ENCODE peak calls at places on chromosome 12, in ten cellular contexts. One of them, this sample, is unnamed.

GRCh38 chr12:112716099-112717093 is 75.2 kb upstream of the RPH3A start:
- DNase-seq in astrocyte: no peak
- DNase-seq in GM12878: no peak
- DNase-seq in suprapubic skin: no peak
- DNase-seq in activated B cell treated with CpG ODN at 0.5 μM for 24 hours: no peak
- DNase-seq in ovary: no peak
- DNase-seq in colonic mucosa: no peak
- DNase-seq in endothelial cell: peak; percentile 27
- DNase-seq in epithelial cell of proximal tubule: no peak
- DNase-seq in HL-60: no peak
- DNase-seq in this sample: no peak

GRCh38 chr12:76299536-76300296 is 48.5 kb downstream of the BBS10 start:
- DNase-seq in astrocyte: no peak
- DNase-seq in GM12878: no peak
- DNase-seq in suprapubic skin: no peak
- DNase-seq in activated B cell treated with CpG ODN at 0.5 μM for 24 hours: no peak
- DNase-seq in ovary: no peak
- DNase-seq in colonic mucosa: no peak
- DNase-seq in endothelial cell: no peak
- DNase-seq in epithelial cell of proximal tubule: no peak
- DNase-seq in HL-60: no peak
- DNase-seq in this sample: no peak

GRCh38 chr12:58541300-58541690 is 379.0 kb downstream of the LRIG3 start:
- DNase-seq in astrocyte: peak; percentile 64
- DNase-seq in GM12878: no peak
- DNase-seq in suprapubic skin: no peak
- DNase-seq in activated B cell treated with CpG ODN at 0.5 μM for 24 hours: no peak
- DNase-seq in ovary: no peak
- DNase-seq in colonic mucosa: no peak
- DNase-seq in endothelial cell: no peak
- DNase-seq in epithelial cell of proximal tubule: no peak
- DNase-seq in HL-60: no peak
- DNase-seq in this sample: no peak

GRCh38 chr12:99529966-99530365 is 117.6 kb upstream of the GARIN6 start:
- DNase-seq in astrocyte: peak; percentile 77
- DNase-seq in GM12878: peak; percentile 62
- DNase-seq in suprapubic skin: no peak
- DNase-seq in activated B cell treated with CpG ODN at 0.5 μM for 24 hours: no peak
- DNase-seq in ovary: no peak
- DNase-seq in colonic mucosa: no peak
- DNase-seq in endothelial cell: no peak
- DNase-seq in epithelial cell of proximal tubule: peak; percentile 43
- DNase-seq in HL-60: no peak
- DNase-seq in this sample: no peak

GRCh38 chr12:101963703-101964102 is 86.3 kb downstream of the DRAM1 start:
- DNase-seq in astrocyte: no peak
- DNase-seq in GM12878: no peak
- DNase-seq in suprapubic skin: no peak
- DNase-seq in activated B cell treated with CpG ODN at 0.5 μM for 24 hours: no peak
- DNase-seq in ovary: no peak
- DNase-seq in colonic mucosa: no peak
- DNase-seq in endothelial cell: no peak
- DNase-seq in epithelial cell of proximal tubule: no peak
- DNase-seq in HL-60: no peak
- DNase-seq in this sample: no peak

GRCh38 chr12:89750821-89751227 is 42.2 kb upstream of the ATP2B1 start:
- DNase-seq in astrocyte: peak; percentile 10
- DNase-seq in GM12878: no peak
- DNase-seq in suprapubic skin: no peak
- DNase-seq in activated B cell treated with CpG ODN at 0.5 μM for 24 hours: no peak
- DNase-seq in ovary: no peak
- DNase-seq in colonic mucosa: no peak
- DNase-seq in endothelial cell: no peak
- DNase-seq in epithelial cell of proximal tubule: no peak
- DNase-seq in HL-60: no peak
- DNase-seq in this sample: no peak

GRCh38 chr12:40376533-40377267 is 151.9 kb downstream of the LRRK2 start:
- DNase-seq in astrocyte: no peak
- DNase-seq in GM12878: no peak
- DNase-seq in suprapubic skin: no peak
- DNase-seq in activated B cell treated with CpG ODN at 0.5 μM for 24 hours: no peak
- DNase-seq in ovary: no peak
- DNase-seq in colonic mucosa: no peak
- DNase-seq in endothelial cell: no peak
- DNase-seq in epithelial cell of proximal tubule: no peak
- DNase-seq in HL-60: no peak
- DNase-seq in this sample: no peak

GRCh38 chr12:64459388-64460024 is 7.6 kb downstream of the TBK1 start:
- DNase-seq in astrocyte: no peak
- DNase-seq in GM12878: no peak
- DNase-seq in suprapubic skin: no peak
- DNase-seq in activated B cell treated with CpG ODN at 0.5 μM for 24 hours: no peak
- DNase-seq in ovary: no peak
- DNase-seq in colonic mucosa: no peak
- DNase-seq in endothelial cell: no peak
- DNase-seq in epithelial cell of proximal tubule: no peak
- DNase-seq in HL-60: peak; percentile 17
- DNase-seq in this sample: no peak

GRCh38 chr12:124871297-124871696 is 7.6 kb upstream of the SCARB1 start:
- DNase-seq in astrocyte: no peak
- DNase-seq in GM12878: no peak
- DNase-seq in suprapubic skin: no peak
- DNase-seq in activated B cell treated with CpG ODN at 0.5 μM for 24 hours: no peak
- DNase-seq in ovary: no peak
- DNase-seq in colonic mucosa: no peak
- DNase-seq in endothelial cell: no peak
- DNase-seq in epithelial cell of proximal tubule: no peak
- DNase-seq in HL-60: no peak
- DNase-seq in this sample: no peak

GRCh38 chr12:121568971-121569808 is 11.6 kb downstream of the KDM2B start:
- DNase-seq in astrocyte: no peak
- DNase-seq in GM12878: no peak
- DNase-seq in suprapubic skin: no peak
- DNase-seq in activated B cell treated with CpG ODN at 0.5 μM for 24 hours: no peak
- DNase-seq in ovary: no peak
- DNase-seq in colonic mucosa: no peak
- DNase-seq in endothelial cell: no peak
- DNase-seq in epithelial cell of proximal tubule: no peak
- DNase-seq in HL-60: no peak
- DNase-seq in this sample: no peak

GRCh38 chr12:6964605-6965025 is 5.8 kb downstream of the PHB2 start:
- DNase-seq in astrocyte: no peak
- DNase-seq in GM12878: no peak
- DNase-seq in suprapubic skin: no peak
- DNase-seq in activated B cell treated with CpG ODN at 0.5 μM for 24 hours: no peak
- DNase-seq in ovary: no peak
- DNase-seq in colonic mucosa: no peak
- DNase-seq in endothelial cell: no peak
- DNase-seq in epithelial cell of proximal tubule: no peak
- DNase-seq in HL-60: no peak
- DNase-seq in this sample: no peak
- TF ChIP-seq CTCF in astrocyte: no peak
- TF ChIP-seq CTCF in GM12878: no peak
- TF ChIP-seq CTCF in suprapubic skin: no peak
- TF ChIP-seq CTCF in activated B cell treated with CpG ODN at 0.5 μM for 24 hours: no peak
- TF ChIP-seq CTCF in ovary: no peak
- TF ChIP-seq CTCF in colonic mucosa: no peak
- TF ChIP-seq CTCF in endothelial cell: no peak
- TF ChIP-seq CTCF in epithelial cell of proximal tubule: no peak
- TF ChIP-seq CTCF in HL-60: no peak
- TF ChIP-seq CTCF in this sample: no peak

GRCh38 chr12:1661553-1662335 is 29.1 kb upstream of the ADIPOR2 start:
- DNase-seq in astrocyte: peak; percentile 58
- DNase-seq in GM12878: peak; percentile 43
- DNase-seq in suprapubic skin: peak; percentile 94
- DNase-seq in activated B cell treated with CpG ODN at 0.5 μM for 24 hours: peak; percentile 75
- DNase-seq in ovary: peak; percentile 87
- DNase-seq in colonic mucosa: peak; percentile 94
- DNase-seq in endothelial cell: peak; percentile 78
- DNase-seq in epithelial cell of proximal tubule: peak; percentile 19
- DNase-seq in HL-60: peak; percentile 96
- DNase-seq in this sample: peak; percentile 87

GRCh38 chr12:1660304-1661187 is 30.3 kb upstream of the ADIPOR2 start:
- DNase-seq in astrocyte: no peak
- DNase-seq in GM12878: no peak
- DNase-seq in suprapubic skin: no peak
- DNase-seq in activated B cell treated with CpG ODN at 0.5 μM for 24 hours: no peak
- DNase-seq in ovary: peak; percentile 63
- DNase-seq in colonic mucosa: peak; percentile 87
- DNase-seq in endothelial cell: no peak
- DNase-seq in epithelial cell of proximal tubule: no peak
- DNase-seq in HL-60: peak; percentile 86
- DNase-seq in this sample: peak; percentile 95

GRCh38 chr12:1663440-1664132 is 27.3 kb upstream of the ADIPOR2 start:
- DNase-seq in astrocyte: no peak
- DNase-seq in GM12878: no peak
- DNase-seq in suprapubic skin: no peak
- DNase-seq in activated B cell treated with CpG ODN at 0.5 μM for 24 hours: no peak
- DNase-seq in ovary: no peak
- DNase-seq in colonic mucosa: no peak
- DNase-seq in endothelial cell: no peak
- DNase-seq in epithelial cell of proximal tubule: no peak
- DNase-seq in HL-60: no peak
- DNase-seq in this sample: no peak

GRCh38 chr12:1665366-1665765 is 25.5 kb upstream of the ADIPOR2 start:
- DNase-seq in astrocyte: no peak
- DNase-seq in GM12878: no peak
- DNase-seq in suprapubic skin: no peak
- DNase-seq in activated B cell treated with CpG ODN at 0.5 μM for 24 hours: no peak
- DNase-seq in ovary: no peak
- DNase-seq in colonic mucosa: no peak
- DNase-seq in endothelial cell: no peak
- DNase-seq in epithelial cell of proximal tubule: no peak
- DNase-seq in HL-60: no peak
- DNase-seq in this sample: no peak

DNA sequence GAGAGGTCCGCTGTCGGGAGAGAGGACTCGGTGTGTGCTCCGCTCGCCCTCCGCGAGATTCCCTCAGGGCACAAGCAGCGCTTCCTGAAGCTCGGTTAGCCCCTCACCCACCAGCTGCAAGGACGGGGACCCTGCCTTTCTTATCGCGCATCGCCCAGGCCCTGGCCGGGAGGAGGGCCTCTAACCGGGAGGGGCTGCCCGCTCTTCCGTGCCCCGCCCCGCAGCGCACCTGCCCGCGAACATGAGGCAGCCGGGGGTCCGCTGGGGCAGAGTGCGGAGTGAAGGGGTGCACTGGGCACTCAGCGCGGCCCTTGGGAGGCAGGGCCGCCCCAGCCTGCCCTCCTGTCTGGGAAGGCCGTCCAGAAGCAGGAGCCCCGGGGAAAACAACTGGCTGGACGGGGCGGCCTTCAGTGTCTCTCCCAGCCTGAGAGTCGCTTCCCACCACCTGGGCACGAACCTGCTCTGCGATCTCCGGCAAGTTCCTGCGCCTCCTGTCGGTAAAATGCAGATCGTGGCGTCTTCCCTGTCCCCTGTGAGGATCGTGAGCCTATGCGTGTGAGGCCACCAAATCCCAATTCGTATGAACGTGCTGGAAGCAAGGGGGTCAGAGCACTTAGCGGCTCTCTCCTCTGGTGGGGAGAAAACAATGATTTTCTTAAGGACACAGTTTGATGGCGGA is 28.0 kb upstream of the ADIPOR2 start:
- DNase-seq in astrocyte: no peak
- DNase-seq in GM12878: no peak
- DNase-seq in suprapubic skin: no peak
- DNase-seq in activated B cell treated with CpG ODN at 0.5 μM for 24 hours: no peak
- DNase-seq in ovary: no peak
- DNase-seq in colonic mucosa: peak; percentile 86
- DNase-seq in endothelial cell: peak; percentile 58
- DNase-seq in epithelial cell of proximal tubule: no peak
- DNase-seq in HL-60: no peak
- DNase-seq in this sample: no peak
- TF ChIP-seq CTCF in astrocyte: peak; percentile 25
- TF ChIP-seq CTCF in GM12878: no peak
- TF ChIP-seq CTCF in suprapubic skin: peak; percentile 47
- TF ChIP-seq CTCF in activated B cell treated with CpG ODN at 0.5 μM for 24 hours: no peak
- TF ChIP-seq CTCF in ovary: no peak
- TF ChIP-seq CTCF in colonic mucosa: peak; percentile 46
- TF ChIP-seq CTCF in endothelial cell: peak; percentile 35
- TF ChIP-seq CTCF in epithelial cell of proximal tubule: peak; percentile 47
- TF ChIP-seq CTCF in HL-60: no peak
- TF ChIP-seq CTCF in this sample: no peak

GRCh38 chr12:103751171-103751570 is 89.9 kb downstream of the NT5DC3 start:
- DNase-seq in astrocyte: no peak
- DNase-seq in GM12878: no peak
- DNase-seq in suprapubic skin: no peak
- DNase-seq in activated B cell treated with CpG ODN at 0.5 μM for 24 hours: no peak
- DNase-seq in ovary: no peak
- DNase-seq in colonic mucosa: no peak
- DNase-seq in endothelial cell: peak; percentile 18
- DNase-seq in epithelial cell of proximal tubule: no peak
- DNase-seq in HL-60: no peak
- DNase-seq in this sample: no peak
- TF ChIP-seq CTCF in astrocyte: no peak
- TF ChIP-seq CTCF in GM12878: peak; percentile 28
- TF ChIP-seq CTCF in suprapubic skin: no peak
- TF ChIP-seq CTCF in activated B cell treated with CpG ODN at 0.5 μM for 24 hours: no peak
- TF ChIP-seq CTCF in ovary: no peak
- TF ChIP-seq CTCF in colonic mucosa: no peak
- TF ChIP-seq CTCF in endothelial cell: peak; percentile 45
- TF ChIP-seq CTCF in epithelial cell of proximal tubule: peak; percentile 37
- TF ChIP-seq CTCF in HL-60: no peak
- TF ChIP-seq CTCF in this sample: no peak

GRCh38 chr12:68237523-68238070 is 12.0 kb upstream of the IL26 start:
- DNase-seq in astrocyte: peak; percentile 52
- DNase-seq in GM12878: no peak
- DNase-seq in suprapubic skin: no peak
- DNase-seq in activated B cell treated with CpG ODN at 0.5 μM for 24 hours: no peak
- DNase-seq in ovary: no peak
- DNase-seq in colonic mucosa: no peak
- DNase-seq in endothelial cell: no peak
- DNase-seq in epithelial cell of proximal tubule: no peak
- DNase-seq in HL-60: no peak
- DNase-seq in this sample: no peak

GRCh38 chr12:68236421-68237059 is 10.9 kb upstream of the IL26 start:
- DNase-seq in astrocyte: no peak
- DNase-seq in GM12878: peak; percentile 40
- DNase-seq in suprapubic skin: no peak
- DNase-seq in activated B cell treated with CpG ODN at 0.5 μM for 24 hours: peak; percentile 22
- DNase-seq in ovary: no peak
- DNase-seq in colonic mucosa: no peak
- DNase-seq in endothelial cell: no peak
- DNase-seq in epithelial cell of proximal tubule: no peak
- DNase-seq in HL-60: no peak
- DNase-seq in this sample: no peak

GRCh38 chr12:68235576-68235975 is 10.0 kb upstream of the IL26 start:
- DNase-seq in astrocyte: no peak
- DNase-seq in GM12878: no peak
- DNase-seq in suprapubic skin: no peak
- DNase-seq in activated B cell treated with CpG ODN at 0.5 μM for 24 hours: no peak
- DNase-seq in ovary: no peak
- DNase-seq in colonic mucosa: no peak
- DNase-seq in endothelial cell: no peak
- DNase-seq in epithelial cell of proximal tubule: no peak
- DNase-seq in HL-60: no peak
- DNase-seq in this sample: no peak

GRCh38 chr12:68239309-68239708 is 13.7 kb upstream of the IL26 start:
- DNase-seq in astrocyte: no peak
- DNase-seq in GM12878: no peak
- DNase-seq in suprapubic skin: no peak
- DNase-seq in activated B cell treated with CpG ODN at 0.5 μM for 24 hours: no peak
- DNase-seq in ovary: no peak
- DNase-seq in colonic mucosa: no peak
- DNase-seq in endothelial cell: no peak
- DNase-seq in epithelial cell of proximal tubule: no peak
- DNase-seq in HL-60: no peak
- DNase-seq in this sample: no peak

GRCh38 chr12:68237068-68237467 is 11.5 kb upstream of the IL26 start:
- DNase-seq in astrocyte: no peak
- DNase-seq in GM12878: no peak
- DNase-seq in suprapubic skin: no peak
- DNase-seq in activated B cell treated with CpG ODN at 0.5 μM for 24 hours: no peak
- DNase-seq in ovary: no peak
- DNase-seq in colonic mucosa: no peak
- DNase-seq in endothelial cell: no peak
- DNase-seq in epithelial cell of proximal tubule: no peak
- DNase-seq in HL-60: peak; percentile 18
- DNase-seq in this sample: no peak
- TF ChIP-seq CTCF in astrocyte: peak; percentile 11
- TF ChIP-seq CTCF in GM12878: no peak
- TF ChIP-seq CTCF in suprapubic skin: no peak
- TF ChIP-seq CTCF in activated B cell treated with CpG ODN at 0.5 μM for 24 hours: no peak
- TF ChIP-seq CTCF in ovary: peak; percentile 24
- TF ChIP-seq CTCF in colonic mucosa: no peak
- TF ChIP-seq CTCF in endothelial cell: no peak
- TF ChIP-seq CTCF in epithelial cell of proximal tubule: peak; percentile 21
- TF ChIP-seq CTCF in HL-60: peak; percentile 15
- TF ChIP-seq CTCF in this sample: no peak